ENCODE peak calls at places on chromosomes 6 and 20, in four cellular contexts. X is GM12878, U is HepG2, V is SK-N-SH. K is an unnamed sample.

GRCh38 chr6:165206798-165207197 is 102.6 kb downstream of the C6orf118 start:
- DNase-seq in X (no peak), V (no peak), U (no peak), K (no peak)

GRCh38 chr6:131122007-131122406 is 13.3 kb upstream of the AKAP7 start:
- DNase-seq in U (no peak), V (no peak), X (no peak), K (no peak)

GRCh38 chr6:72952808-72953630 is 272.3 kb downstream of the KHDC1L start:
- DNase-seq in V (no peak), X (no peak), U (no peak), K (peak)

GRCh38 chr20:52622086-52622485 is 350.1 kb upstream of the TSHZ2 start:
- DNase-seq in X (no peak), V (no peak), U (no peak), K (no peak)

GRCh38 chr6:151275566-151275965 is 35.8 kb downstream of the AKAP12 start:
- DNase-seq in U (no peak), V (no peak), X (no peak), K (no peak)

GRCh38 chr6:28005124-28005662 is 48.2 kb downstream of the OR2B6 start:
- DNase-seq in V (no peak), X (no peak), U (no peak), K (no peak)

GRCh38 chr6:42281570-42281969 is 63.9 kb upstream of the MRPS10 start:
- DNase-seq in U (no peak), X (no peak), V (no peak), K (no peak)

GRCh38 chr20:35320396-35321126 is 28.3 kb upstream of the FAM83C start:
- DNase-seq in X (no peak), U (peak), V (no peak), K (no peak)

GRCh38 chr6:133969285-133969946 is 16.4 kb downstream of the TBPL1 start:
- DNase-seq in U (no peak), X (no peak), V (no peak), K (no peak)

GRCh38 chr6:157094038-157094437 is 229.3 kb downstream of the TMEM242 start:
- DNase-seq in U (no peak), X (peak), V (no peak), K (no peak)

GRCh38 chr6:20415304-20416062 is 13.8 kb downstream of the E2F3 start:
- DNase-seq in U (no peak), X (no peak), V (no peak), K (no peak)

GRCh38 chr6:42424906-42425474 is 26.7 kb downstream of the TRERF1 start:
- DNase-seq in U (peak), X (no peak), V (no peak), K (no peak)

GRCh38 chr6:45416700-45417099 is 39.0 kb upstream of the SUPT3H start:
- DNase-seq in X (no peak), U (no peak), V (no peak), K (no peak)

GRCh38 chr6:15351631-15352030 is 105.8 kb downstream of the JARID2 start:
- DNase-seq in V (no peak), U (no peak), X (no peak), K (peak)

GRCh38 chr6:23659125-23659524 is 466.9 kb upstream of the NRSN1 start:
- DNase-seq in V (peak), U (peak), X (no peak), K (no peak)

GRCh38 chr6:5260111-5260620 is 584 bp downstream of the LYRM4 start:
- DNase-seq in X (no peak), U (peak), V (no peak), K (peak)

DNA sequence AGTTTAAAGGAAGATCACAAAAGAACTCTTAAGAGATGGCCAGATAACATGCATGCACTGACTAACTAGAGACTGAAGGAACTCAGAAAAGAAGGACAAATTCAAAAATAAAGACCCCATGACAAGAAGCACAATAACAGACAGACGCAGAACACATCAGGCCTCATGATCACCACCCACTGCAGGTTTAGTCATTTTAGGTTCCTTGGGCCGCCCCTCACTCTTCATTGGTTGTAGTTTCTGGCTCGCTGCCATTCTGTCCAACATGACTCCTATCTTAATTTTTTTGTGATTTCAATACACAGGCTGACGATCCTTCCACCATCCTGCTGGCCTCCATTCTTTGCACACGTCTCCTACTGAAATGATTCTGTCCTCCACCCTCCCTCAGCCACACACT is 21.6 kb downstream of the STX7 start:
- DNase-seq in U (no peak), X (no peak), V (no peak), K (peak)
- H3K27ac ChIP-seq in U (no peak), X (peak), V (no peak), K (no peak)

GRCh38 chr6:105452376-105452775 is 49.5 kb upstream of the PREP start:
- DNase-seq in X (no peak), U (no peak), V (no peak), K (no peak)
- TF ChIP-seq MAX in X (no peak), U (no peak), V (no peak), K (no peak)

GRCh38 chr20:17594443-17594842 is 24.6 kb downstream of the DSTN start:
- DNase-seq in V (no peak), U (no peak), X (no peak), K (peak)
- H3K27ac ChIP-seq in V (no peak), U (no peak), X (no peak), K (peak)

DNA sequence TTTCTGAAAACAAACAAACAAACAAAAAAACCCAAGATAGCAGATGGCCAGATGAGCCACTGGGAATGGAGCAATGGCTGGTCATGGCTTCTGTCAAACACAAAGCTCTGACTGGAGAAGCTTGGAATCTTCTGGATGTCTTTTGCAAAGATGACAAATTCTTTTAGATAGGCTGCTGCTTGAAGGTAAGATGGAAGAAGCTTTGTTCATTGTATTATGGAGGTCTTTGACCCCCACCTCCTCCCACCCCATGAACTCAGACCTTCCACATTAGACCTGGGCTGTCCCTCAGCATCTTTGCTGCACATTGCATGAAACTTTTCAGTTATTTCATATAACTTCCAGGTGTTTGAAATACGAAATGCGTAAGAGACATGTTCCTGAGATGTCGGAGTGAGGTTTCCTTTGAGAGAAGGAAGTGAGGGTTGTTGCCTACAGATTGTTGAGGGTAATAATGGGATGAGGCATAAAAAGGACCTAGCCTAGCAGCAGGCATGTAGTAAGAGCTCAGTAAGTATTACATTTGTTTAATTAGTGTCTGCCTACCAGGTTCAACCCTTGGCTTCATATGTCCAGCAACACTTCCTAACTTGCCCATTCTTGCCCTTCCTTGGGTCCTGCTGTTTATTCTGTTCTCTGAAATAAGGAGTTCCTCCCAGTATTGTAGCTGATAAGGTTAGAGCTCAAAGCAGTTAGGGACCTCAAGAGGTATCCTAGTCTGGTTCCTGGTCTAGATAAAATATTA is 51.4 kb upstream of the IER3 start:
- DNase-seq in X (no peak), U (no peak), V (no peak), K (no peak)
- TF ChIP-seq MAX in X (no peak), U (no peak), V (no peak), K (no peak)

GRCh38 chr20:23966298-23966697 is 22.3 kb downstream of the GGTLC1 start:
- DNase-seq in X (no peak), V (no peak), U (no peak), K (no peak)

GRCh38 chr20:23970049-23970448 is 18.5 kb downstream of the GGTLC1 start:
- DNase-seq in U (no peak), X (no peak), V (no peak), K (no peak)

GRCh38 chr20:23967616-23967979 is 21.0 kb downstream of the GGTLC1 start:
- DNase-seq in V (no peak), U (no peak), X (no peak), K (no peak)

GRCh38 chr20:23963941-23964340 is 24.6 kb downstream of the GGTLC1 start:
- DNase-seq in U (no peak), V (no peak), X (no peak), K (no peak)

GRCh38 chr20:23966927-23967615 is 21.5 kb downstream of the GGTLC1 start:
- DNase-seq in V (no peak), X (no peak), U (no peak), K (no peak)
- H3K27ac ChIP-seq in V (no peak), X (no peak), U (no peak), K (no peak)

DNA sequence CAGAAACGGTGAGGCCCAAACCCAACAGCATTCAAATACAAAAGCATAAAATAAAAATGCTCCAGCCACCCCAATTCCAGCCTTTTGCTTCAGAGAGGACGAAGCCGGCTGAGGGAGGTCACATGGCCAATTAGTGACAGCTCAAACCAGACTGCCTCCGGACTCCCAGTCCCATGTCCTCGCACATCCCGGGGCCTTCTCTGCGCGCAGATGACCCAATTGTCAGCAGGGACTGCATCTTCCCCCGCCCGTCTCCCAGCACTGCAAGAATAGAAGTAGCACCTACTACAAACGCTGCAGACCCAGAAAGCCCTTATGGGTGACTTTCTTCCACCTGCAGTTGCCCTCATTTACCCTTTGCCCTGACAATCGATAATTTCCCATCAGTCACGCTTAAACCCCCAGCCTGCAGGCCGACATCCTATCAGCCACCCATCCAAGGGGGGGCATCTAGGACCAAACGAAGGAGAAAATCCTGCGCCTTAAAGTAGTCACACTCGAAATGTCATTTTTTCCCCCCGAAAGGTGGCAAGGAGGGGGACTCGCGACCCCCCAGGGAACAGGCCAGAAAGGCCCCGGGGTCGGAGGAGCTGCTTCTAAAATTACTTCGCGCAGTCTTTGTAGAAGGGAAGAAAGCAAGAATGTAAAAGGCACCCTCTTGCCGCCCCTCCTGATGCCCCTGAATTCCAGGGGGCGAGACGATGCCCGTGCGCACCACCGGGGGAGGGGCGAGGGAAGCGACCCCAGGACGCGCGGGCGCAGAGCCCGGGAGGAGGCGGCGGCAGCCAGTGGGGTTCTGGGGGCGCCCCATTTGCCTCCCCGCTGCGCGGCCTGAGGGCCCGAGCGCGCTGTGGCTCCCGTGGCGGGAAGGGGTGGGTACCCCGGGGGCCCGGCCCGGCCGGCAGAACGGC is 792 bp downstream of the SLC23A2 start:
- DNase-seq in V (peak), X (no peak), U (peak), K (no peak)
- TF ChIP-seq MAX in V (peak), X (no peak), U (peak), K (no peak)

GRCh38 chr6:37013516-37014491 is 8.3 kb downstream of the FGD2 start:
- DNase-seq in X (no peak), V (no peak), U (no peak), K (no peak)
- H3K27ac ChIP-seq in X (no peak), V (no peak), U (no peak), K (no peak)

GRCh38 chr20:59403261-59403961 is 103.0 kb downstream of the EDN3 start:
- DNase-seq in V (peak), X (no peak), U (no peak), K (peak)
- TF ChIP-seq MAX in V (no peak), X (no peak), U (peak), K (no peak)

GRCh38 chr6:92888316-92888715 is 531.0 kb downstream of the EPHA7 start:
- DNase-seq in X (no peak), V (no peak), U (no peak), K (no peak)

GRCh38 chr6:92892626-92893025 is 526.7 kb downstream of the EPHA7 start:
- DNase-seq in U (no peak), V (no peak), X (no peak), K (no peak)

GRCh38 chr6:92893741-92894140 is 525.6 kb downstream of the EPHA7 start:
- DNase-seq in U (no peak), X (no peak), V (no peak), K (no peak)

GRCh38 chr6:92887871-92888270 is 531.5 kb downstream of the EPHA7 start:
- DNase-seq in U (no peak), V (no peak), X (no peak), K (no peak)
- H3K27ac ChIP-seq in U (no peak), V (no peak), X (no peak), K (no peak)